ENCODE peak calls at places on chromosome 14, in five cellular contexts. A, E, W, I and C are unnamed samples.

GRCh38 chr14:93788557-93789365 is 476 bp upstream of the PRIMA1 start:
- DNase-seq in A (no peak), E (peak), W (no peak), I (peak), C (peak)

GRCh38 chr14:105281354-105282097 is 19.3 kb downstream of the BRF1 start:
- DNase-seq in A (peak), E (no peak), W (peak), I (no peak), C (peak)

GRCh38 chr14:77562681-77563080 is 53.8 kb downstream of the SPTLC2 start:
- DNase-seq in A (no peak), E (no peak), W (peak), I (no peak), C (no peak)

GRCh38 chr14:59123975-59124374 is 64.5 kb upstream of the DAAM1 start:
- DNase-seq in A (no peak), E (no peak), W (peak), I (no peak), C (no peak)

GRCh38 chr14:105388110-105388951 is 10.0 kb upstream of the TEX22 start:
- DNase-seq in A (no peak), E (no peak), W (no peak), I (no peak), C (no peak)

GRCh38 chr14:24339284-24340151 is at the start of gene RIPK3:
- DNase-seq in A (no peak), E (peak), W (peak), I (peak), C (no peak)

GRCh38 chr14:23442721-23443356 is 7.4 kb upstream of the MYH7 start:
- DNase-seq in A (no peak), E (peak), W (no peak), I (peak), C (no peak)

GRCh38 chr14:105139831-105140239 is 28.7 kb downstream of the JAG2 start:
- DNase-seq in A (no peak), E (peak), W (no peak), I (no peak), C (no peak)

GRCh38 chr14:65210827-65211192 is 108.5 kb upstream of the MAX start:
- DNase-seq in A (no peak), E (no peak), W (peak), I (no peak), C (no peak)

GRCh38 chr14:93976477-93977057 is at the start of gene ASB2:
- DNase-seq in A (no peak), E (no peak), W (no peak), I (no peak), C (no peak)

GRCh38 chr14:99759546-99759925 is 33.7 kb upstream of the EML1 start:
- DNase-seq in A (no peak), E (no peak), W (no peak), I (no peak), C (no peak)

GRCh38 chr14:99094901-99095300 is 177.1 kb downstream of the BCL11B start:
- DNase-seq in A (no peak), E (no peak), W (no peak), I (no peak), C (no peak)

GRCh38 chr14:102545461-102546265 is 36.1 kb upstream of the ANKRD9 start:
- DNase-seq in A (peak), E (peak), W (peak), I (peak), C (no peak)

GRCh38 chr14:60720962-60721330 is 3.2 kb downstream of the SIX4 start:
- DNase-seq in A (no peak), E (no peak), W (no peak), I (no peak), C (no peak)
- H3K23ac ChIP-seq in A (no peak), E (no peak), W (no peak), I (no peak), C (no peak)

GRCh38 chr14:101193845-101194355 is 290.4 kb upstream of the RTL1 start:
- DNase-seq in A (no peak), E (no peak), W (no peak), I (no peak), C (no peak)
- H2BK12ac ChIP-seq in A (no peak), E (no peak), W (no peak), I (no peak), C (peak)

GRCh38 chr14:68580096-68580640 is 212.7 kb downstream of the ZFP36L1 start:
- DNase-seq in A (no peak), E (no peak), W (no peak), I (no peak), C (no peak)
- H3K4ac ChIP-seq in A (peak), E (no peak), W (peak), I (no peak), C (no peak)

DNA sequence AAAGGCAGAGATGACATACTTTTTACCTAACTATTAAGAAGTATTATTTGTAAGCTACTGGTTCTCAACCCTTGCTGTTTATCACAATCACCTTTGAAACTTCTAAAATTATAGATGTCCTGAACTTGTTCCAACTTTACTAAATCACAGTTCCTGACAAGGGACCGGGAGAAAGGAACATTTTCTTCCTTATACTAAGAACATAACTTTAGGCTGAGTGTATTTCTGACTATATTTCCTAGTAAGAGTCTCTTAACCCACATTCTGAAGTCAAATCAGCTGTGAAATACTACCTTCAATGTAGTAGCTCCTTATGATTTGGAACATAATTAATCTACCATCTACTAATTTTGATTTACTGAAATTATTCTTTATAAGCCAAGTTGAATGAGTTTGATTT is 80.2 kb downstream of the BAZ1A start:
- DNase-seq in A (no peak), E (no peak), W (no peak), I (no peak), C (no peak)
- H3K23ac ChIP-seq in A (no peak), E (no peak), W (no peak), I (no peak), C (no peak)

DNA sequence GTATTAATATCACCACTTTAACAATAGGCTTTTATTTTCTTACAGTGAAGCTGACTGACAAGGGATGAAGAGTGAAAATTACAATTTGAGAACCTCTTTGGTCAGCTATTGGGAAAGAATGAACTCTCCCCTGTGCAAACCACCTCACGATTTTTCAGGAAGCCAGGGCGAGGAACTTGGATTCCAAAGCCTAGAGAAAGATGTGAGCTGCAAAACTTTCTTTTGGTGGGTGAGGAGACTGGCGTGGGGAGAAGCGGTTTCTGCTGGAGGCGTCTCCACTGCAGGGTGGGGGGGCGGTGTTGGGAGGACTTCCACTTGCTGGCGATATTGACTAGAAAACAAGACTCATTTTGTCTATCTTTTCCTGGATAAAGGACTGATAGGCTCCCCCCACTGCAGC is 59.3 kb upstream of the VRK1 start:
- DNase-seq in A (no peak), E (no peak), W (no peak), I (no peak), C (no peak)
- H2BK12ac ChIP-seq in A (no peak), E (no peak), W (no peak), I (no peak), C (no peak)

GRCh38 chr14:53430870-53431269 is 277.7 kb upstream of the DDHD1 start:
- DNase-seq in A (no peak), E (no peak), W (no peak), I (no peak), C (no peak)

GRCh38 chr14:53437858-53438257 is 284.7 kb upstream of the DDHD1 start:
- DNase-seq in A (no peak), E (no peak), W (no peak), I (no peak), C (no peak)

GRCh38 chr14:53432378-53432802 is 279.3 kb upstream of the DDHD1 start:
- DNase-seq in A (no peak), E (peak), W (peak), I (peak), C (peak)
- H3K4ac ChIP-seq in A (no peak), E (no peak), W (no peak), I (no peak), C (no peak)